ENCODE peak calls at places on chromosomes 13 and 19, in eight cellular contexts. M is brain microvascular endothelial cell; S is fibroblast of mammary gland; E is PC-3; P is pancreas; I is right atrium auricular region; V is CD8-positive, alpha-beta T cell; F is colonic mucosa. T is an unnamed sample.

GRCh38 chr13:62207388-62207787 is 791.7 kb upstream of the PCDH20 start:
- DNase-seq in M (no peak), S (no peak), E (no peak), P (no peak), I (no peak), V (no peak), F (no peak), T (no peak)

GRCh38 chr13:114065926-114066774 is 66.3 kb downstream of the RASA3 start:
- DNase-seq in M (no peak), S (no peak), E (no peak), P (no peak), I (no peak), V (no peak), F (no peak), T (no peak)

GRCh38 chr13:28040977-28041376 is 52.5 kb upstream of the URAD start:
- DNase-seq in M (no peak), S (no peak), E (no peak), P (no peak), I (no peak), V (no peak), F (no peak), T (no peak)

GRCh38 chr13:31761951-31762350 is 22.6 kb downstream of the RXFP2 start:
- DNase-seq in M (peak; percentile 25), S (peak; percentile 80), E (no peak), P (no peak), I (no peak), V (no peak), F (no peak), T (no peak)

GRCh38 chr13:59464926-59465325 is 698.8 kb downstream of the DIAPH3 start:
- DNase-seq in M (no peak), S (no peak), E (peak; percentile 3), P (no peak), I (no peak), V (no peak), F (no peak), T (no peak)

GRCh38 chr19:17095141-17095919 is 19.8 kb downstream of the MYO9B start:
- DNase-seq in M (peak; percentile 77), S (peak; percentile 84), E (no peak), P (no peak), I (peak; percentile 90), V (no peak), F (peak; percentile 34), T (no peak)

GRCh38 chr19:514166-514663 is 6.9 kb downstream of the TPGS1 start:
- DNase-seq in M (no peak), S (no peak), E (no peak), P (no peak), I (no peak), V (no peak), F (no peak), T (no peak)

GRCh38 chr19:8566855-8567254 is 10.4 kb downstream of the MYO1F start:
- DNase-seq in M (no peak), S (no peak), E (peak; percentile 11), P (no peak), I (no peak), V (no peak), F (no peak), T (no peak)

GRCh38 chr13:98570929-98571372 is 6.0 kb downstream of the STK24 start:
- DNase-seq in M (peak; percentile 40), S (peak; percentile 72), E (peak; percentile 89), P (no peak), I (no peak), V (no peak), F (peak; percentile 57), T (peak; percentile 86)

GRCh38 chr13:46731535-46731934 is 65.4 kb downstream of the ESD start:
- DNase-seq in M (no peak), S (no peak), E (no peak), P (no peak), I (no peak), V (no peak), F (no peak), T (no peak)

GRCh38 chr13:43546260-43546659 is 240.5 kb downstream of the ENOX1 start:
- DNase-seq in M (no peak), S (peak; percentile 46), E (no peak), P (no peak), I (no peak), V (no peak), F (no peak), T (no peak)

GRCh38 chr19:5545051-5545450 is 22.7 kb downstream of the TINCR start:
- DNase-seq in M (no peak), S (no peak), E (no peak), P (no peak), I (no peak), V (no peak), F (no peak), T (no peak)

GRCh38 chr19:19343016-19343362 is 22.4 kb downstream of the MAU2 start:
- DNase-seq in M (no peak), S (no peak), E (no peak), P (no peak), I (no peak), V (no peak), F (no peak), T (no peak)
- TF ChIP-seq CTCF in M (no peak), S (no peak), E (peak; percentile 23), P (no peak), I (no peak), V (no peak), F (no peak), T (no peak)

DNA sequence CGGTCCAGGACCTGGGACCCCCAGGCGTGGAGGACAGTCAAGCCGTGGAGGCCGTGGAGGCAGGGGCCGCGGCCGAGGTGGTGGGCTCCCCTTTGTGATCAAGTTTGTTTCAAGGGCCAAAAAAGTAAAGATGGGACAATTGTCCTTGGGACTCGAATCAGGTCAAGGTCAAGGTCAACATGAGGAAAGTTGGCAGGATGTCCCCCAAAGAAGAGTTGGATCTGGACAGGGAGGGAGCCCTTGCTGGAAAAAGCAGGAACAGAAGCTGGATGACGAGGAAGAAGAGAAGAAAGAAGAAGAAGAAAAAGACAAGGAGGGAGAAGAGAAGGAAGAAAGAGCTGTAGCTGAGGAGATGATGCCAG is 2.3 kb downstream of the KMT2B start:
- DNase-seq in M (no peak), S (no peak), E (no peak), P (no peak), I (no peak), V (no peak), F (no peak), T (no peak)
- TF ChIP-seq CTCF in M (no peak), S (no peak), E (no peak), P (no peak), I (no peak), V (no peak), F (no peak), T (no peak)

GRCh38 chr13:33815011-33815550 is 2.9 kb upstream of the RFC3 start:
- DNase-seq in M (no peak), S (no peak), E (no peak), P (no peak), I (no peak), V (no peak), F (no peak), T (no peak)

GRCh38 chr13:33817513-33817842 is 471 bp upstream of the RFC3 start:
- DNase-seq in M (no peak), S (no peak), E (no peak), P (no peak), I (no peak), V (no peak), F (no peak), T (no peak)

GRCh38 chr13:33816912-33817311 is 1.0 kb upstream of the RFC3 start:
- DNase-seq in M (no peak), S (no peak), E (no peak), P (no peak), I (no peak), V (no peak), F (no peak), T (no peak)

GRCh38 chr13:33817843-33818661 is at the start of gene RFC3:
- DNase-seq in M (peak; percentile 96), S (peak; percentile 95), E (peak; percentile 95), P (peak; percentile 91), I (peak; percentile 96), V (peak; percentile 87), F (peak; percentile 93), T (peak; percentile 85)
- TF ChIP-seq CTCF in M (no peak), S (no peak), E (no peak), P (no peak), I (no peak), V (no peak), F (no peak), T (no peak)

GRCh38 chr13:53522034-53522433 is 493.4 kb downstream of the OLFM4 start:
- DNase-seq in M (no peak), S (no peak), E (no peak), P (no peak), I (no peak), V (no peak), F (no peak), T (no peak)
- TF ChIP-seq CTCF in M (no peak), S (no peak), E (no peak), P (no peak), I (no peak), V (no peak), F (no peak), T (no peak)

GRCh38 chr13:51883226-51883600 is 21.4 kb downstream of the CCDC70 start:
- DNase-seq in M (no peak), S (no peak), E (no peak), P (no peak), I (no peak), V (no peak), F (peak; percentile 4), T (no peak)
- TF ChIP-seq CTCF in M (no peak), S (no peak), E (no peak), P (no peak), I (no peak), V (no peak), F (no peak), T (no peak)

DNA sequence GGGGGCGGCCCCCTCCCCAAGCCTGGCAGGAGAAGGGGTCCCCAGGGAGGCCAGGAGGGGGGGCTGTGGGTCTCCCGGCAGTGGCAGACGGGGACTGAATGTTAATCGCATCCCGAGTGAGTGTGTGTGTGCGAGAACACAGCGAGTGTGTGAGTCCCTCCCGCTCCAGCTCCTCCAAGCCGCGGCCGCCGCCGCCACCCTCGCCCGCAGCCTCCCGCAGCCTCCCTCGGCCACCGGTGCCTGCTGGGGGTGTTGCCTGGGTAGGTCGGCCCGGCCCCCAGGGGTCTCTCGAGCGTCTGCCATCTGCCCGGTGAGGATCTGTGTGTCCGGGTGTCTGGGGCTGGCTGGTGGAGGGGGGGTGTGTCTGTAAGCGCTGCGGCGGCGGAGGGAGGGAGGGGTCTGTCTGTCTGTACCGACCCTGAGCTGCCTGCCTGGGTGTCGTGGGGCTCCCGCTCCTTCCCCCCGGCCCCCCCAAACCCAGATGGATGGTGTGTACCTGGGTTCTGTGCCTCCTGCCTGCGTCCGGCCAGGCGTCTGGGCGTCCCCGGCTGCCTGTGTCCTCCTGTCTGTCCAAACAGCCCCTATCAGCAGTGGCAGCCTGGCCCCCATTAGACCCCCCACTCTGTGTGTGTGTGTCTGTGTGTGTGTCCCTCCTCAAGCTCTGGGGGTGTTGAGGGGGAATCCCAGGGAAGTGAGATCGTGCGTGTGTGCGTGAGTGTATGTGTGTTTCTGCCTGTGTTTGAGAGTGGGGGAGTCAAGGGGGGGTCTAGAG is at the start of gene GRIN2D:
- DNase-seq in M (no peak), S (no peak), E (peak; percentile 26), P (no peak), I (no peak), V (no peak), F (no peak), T (no peak)
- TF ChIP-seq CTCF in M (peak; percentile 7), S (no peak), E (no peak), P (no peak), I (no peak), V (no peak), F (no peak), T (no peak)

T was measured in GM20000.